ENCODE peak calls at places on chromosomes 3 and 15, in four cellular contexts. D is CD4-positive, alpha-beta T cell; W is tibial artery; P is mucosa of descending colon. M is an unnamed sample.
A peak's percentile ranks its signal among the peaks of the same experiment; 100 is the strongest.

GRCh38 chr3:40847571-40847992 is 322.8 kb downstream of the ZNF621 start:
- DNase-seq in D (no peak), W (no peak), P (no peak), M (no peak)

GRCh38 chr3:24538891-24539290 is 44.2 kb upstream of the THRB start:
- DNase-seq in D (no peak), W (no peak), P (peak; percentile 46), M (no peak)

GRCh38 chr3:128190501-128190900 is 37.2 kb downstream of the EEFSEC start:
- DNase-seq in D (no peak), W (no peak), P (no peak), M (no peak)

GRCh38 chr3:126104742-126105605 is 21.1 kb upstream of the SLC41A3 start:
- DNase-seq in D (no peak), W (no peak), P (no peak), M (no peak)

GRCh38 chr15:51561271-51561670 is 61.3 kb downstream of the DMXL2 start:
- DNase-seq in D (no peak), W (no peak), P (no peak), M (no peak)

GRCh38 chr15:92650256-92650655 is 5.3 kb downstream of the FAM174B start:
- DNase-seq in D (no peak), W (no peak), P (no peak), M (no peak)

GRCh38 chr15:65869954-65870871 is 922 bp downstream of the RAB11A start:
- DNase-seq in D (no peak), W (peak; percentile 33), P (peak; percentile 69), M (no peak)

GRCh38 chr3:122305818-122306621 is 19.0 kb upstream of the CSTA start:
- DNase-seq in D (no peak), W (no peak), P (peak; percentile 67), M (no peak)

GRCh38 chr3:187919018-187919417 is 173.8 kb upstream of the BCL6 start:
- DNase-seq in D (peak; percentile 30), W (no peak), P (no peak), M (no peak)

GRCh38 chr3:124700880-124701684 is 29.2 kb upstream of the UMPS start:
- DNase-seq in D (no peak), W (no peak), P (no peak), M (no peak)

GRCh38 chr15:89954541-89954940 is 41.8 kb upstream of the ARPIN start:
- DNase-seq in D (no peak), W (no peak), P (no peak), M (no peak)
- TF ChIP-seq CTCF in D (no peak), W (no peak), P (no peak), M (no peak)

GRCh38 chr15:26126070-26126469 is 262.9 kb upstream of the ATP10A start:
- DNase-seq in D (no peak), W (no peak), P (no peak), M (no peak)
- TF ChIP-seq CTCF in D (no peak), W (no peak), P (no peak), M (no peak)

DNA sequence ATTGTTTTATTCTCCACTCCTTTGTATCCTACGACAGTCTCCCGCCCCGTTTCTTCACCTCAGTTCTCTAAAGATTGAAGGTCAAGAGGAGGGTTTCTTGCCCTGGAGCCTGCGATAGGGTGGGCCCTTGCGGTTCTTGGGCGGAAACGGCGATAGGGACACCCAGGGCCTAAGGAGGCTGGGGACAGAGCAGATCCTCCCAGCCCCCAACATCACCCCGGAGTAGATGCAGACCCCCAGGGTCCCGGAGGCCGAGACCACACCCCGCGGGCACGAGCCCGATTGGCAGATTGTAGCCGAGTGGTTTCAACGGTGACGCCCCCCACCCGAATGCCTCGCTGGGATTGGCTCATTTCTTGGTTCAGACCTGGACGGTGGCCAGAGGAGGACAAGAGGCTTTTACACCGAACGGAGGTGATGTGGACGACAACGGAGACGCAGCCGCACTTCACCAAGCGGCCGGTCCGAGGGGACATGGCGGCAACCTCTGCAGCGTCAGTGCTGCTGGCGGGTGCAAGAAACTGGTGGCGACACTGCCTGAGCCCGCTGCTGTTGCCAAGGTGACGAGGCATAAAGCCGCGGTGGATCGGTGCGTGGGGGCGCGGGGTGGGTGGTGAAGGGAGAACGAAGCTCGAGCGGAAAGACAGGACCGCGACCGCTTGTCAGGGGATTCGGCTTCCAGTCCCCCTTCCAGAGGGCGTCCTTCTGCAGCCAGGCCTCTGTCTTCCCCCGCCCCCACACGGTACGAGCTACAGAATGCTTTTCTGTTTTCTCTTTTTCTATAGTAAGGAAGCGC is 19.0 kb upstream of the MCF2L2 start:
- DNase-seq in D (peak; percentile 39), W (peak; percentile 79), P (peak; percentile 82), M (peak; percentile 59)
- TF ChIP-seq CTCF in D (no peak), W (no peak), P (no peak), M (no peak)

DNA sequence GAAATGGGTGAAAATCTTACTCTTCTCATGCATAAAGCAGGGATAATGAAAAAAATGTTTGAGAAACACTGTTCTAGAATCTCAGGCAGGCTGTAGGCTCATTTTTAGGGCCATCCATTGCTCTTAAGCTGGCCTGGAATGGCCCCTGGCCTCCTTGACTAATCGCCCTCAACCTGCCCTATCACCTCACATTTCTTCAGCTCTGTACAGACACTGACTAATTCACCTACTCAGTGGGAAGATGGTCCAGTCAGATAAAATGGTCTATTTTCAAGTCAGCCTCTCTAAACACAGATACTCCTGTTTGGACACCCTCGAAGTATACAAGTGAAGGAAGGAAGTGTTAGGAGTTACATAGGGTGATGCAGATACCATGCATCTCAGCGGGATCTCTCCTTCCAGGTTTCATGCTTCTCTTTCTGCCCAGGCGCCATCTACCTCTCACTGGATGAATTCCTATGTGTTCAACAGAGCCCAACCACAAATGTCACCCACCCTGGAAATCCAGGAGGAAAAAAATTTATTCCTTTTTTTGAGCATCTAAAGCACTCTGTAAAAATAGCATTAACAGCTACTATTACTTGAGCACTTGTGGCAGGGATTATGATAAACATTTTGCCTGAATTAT is 12.1 kb downstream of the FMN1 start:
- DNase-seq in D (no peak), W (no peak), P (no peak), M (no peak)
- TF ChIP-seq CTCF in D (no peak), W (no peak), P (no peak), M (no peak)

DNA sequence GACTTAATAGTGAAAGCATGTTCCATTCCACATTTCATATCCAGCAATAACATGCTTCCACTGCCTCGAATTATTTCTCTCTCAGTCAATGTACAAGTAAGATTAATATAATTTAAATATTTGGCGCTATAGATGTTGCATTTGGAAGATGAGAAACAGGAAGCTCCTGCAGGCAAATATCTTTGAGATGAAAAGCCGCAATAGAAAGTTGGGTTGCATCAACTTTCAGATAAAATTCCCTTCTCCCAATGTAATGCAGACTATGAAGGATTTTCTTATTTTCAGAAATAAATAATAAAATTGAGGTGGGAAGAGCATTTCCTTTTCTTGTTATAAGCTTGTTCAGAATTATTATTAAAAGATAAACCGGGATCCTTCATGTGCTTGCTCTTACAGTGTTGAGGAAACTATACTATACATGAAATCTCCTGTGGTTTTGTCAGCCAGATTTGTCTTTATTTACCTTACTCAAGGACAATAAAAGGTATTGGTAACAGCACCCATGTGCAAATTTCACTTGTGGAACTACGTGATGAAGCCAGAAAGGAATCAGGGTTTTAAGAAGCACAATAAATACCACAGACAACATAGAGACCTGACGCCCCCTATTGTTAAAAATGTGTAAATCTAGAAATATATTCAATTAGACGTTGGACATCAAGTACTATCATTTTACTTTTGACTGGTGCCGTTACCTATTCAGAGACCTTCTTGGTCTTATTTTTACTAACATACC is 307.0 kb downstream of the ARPP21 start:
- DNase-seq in D (no peak), W (no peak), P (no peak), M (no peak)
- TF ChIP-seq CTCF in D (no peak), W (peak; percentile 13), P (no peak), M (no peak)

DNA sequence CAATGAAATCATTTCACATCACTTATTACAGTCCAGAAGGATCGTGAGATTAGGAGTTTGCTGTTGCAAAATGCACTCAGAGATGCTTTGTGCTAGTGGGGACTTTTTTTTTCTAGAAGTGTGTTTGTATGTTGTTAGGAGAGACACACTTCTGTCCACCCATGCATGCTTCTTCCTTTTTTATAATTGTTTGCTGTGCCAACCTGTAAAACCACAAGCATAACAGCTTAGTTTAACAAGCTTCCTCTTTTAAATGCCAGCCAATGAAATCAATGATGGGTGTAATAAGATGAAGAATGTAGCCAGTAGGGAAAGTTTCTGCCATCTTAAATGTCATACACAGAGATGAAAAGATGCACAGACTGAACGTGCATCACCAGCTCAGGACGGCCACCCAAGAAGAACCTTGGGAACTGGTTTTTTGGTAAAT is 305.6 kb upstream of the STT3B start:
- DNase-seq in D (no peak), W (no peak), P (no peak), M (no peak)
- TF ChIP-seq CTCF in D (no peak), W (no peak), P (no peak), M (no peak)

GRCh38 chr3:105634719-105635118 is 234.1 kb downstream of the CBLB start:
- DNase-seq in D (no peak), W (no peak), P (no peak), M (no peak)

GRCh38 chr3:105626739-105627138 is 242.1 kb downstream of the CBLB start:
- DNase-seq in D (no peak), W (no peak), P (no peak), M (no peak)

GRCh38 chr3:105629725-105630124 is 239.1 kb downstream of the CBLB start:
- DNase-seq in D (no peak), W (no peak), P (no peak), M (no peak)
- TF ChIP-seq CTCF in D (no peak), W (no peak), P (no peak), M (no peak)

GRCh38 chr15:24763891-24764290 is 88.3 kb downstream of the NPAP1 start:
- DNase-seq in D (no peak), W (no peak), P (no peak), M (no peak)

GRCh38 chr15:24766511-24767133 is 91.0 kb downstream of the NPAP1 start:
- DNase-seq in D (no peak), W (no peak), P (no peak), M (no peak)

GRCh38 chr15:24760066-24760465 is 84.5 kb downstream of the NPAP1 start:
- DNase-seq in D (no peak), W (no peak), P (no peak), M (no peak)

GRCh38 chr15:24764375-24765171 is 89.0 kb downstream of the NPAP1 start:
- DNase-seq in D (no peak), W (no peak), P (no peak), M (no peak)

GRCh38 chr15:24761704-24762302 is 86.2 kb downstream of the NPAP1 start:
- DNase-seq in D (no peak), W (no peak), P (no peak), M (no peak)
- TF ChIP-seq CTCF in D (peak; percentile 27), W (peak; percentile 37), P (no peak), M (no peak)